ENCODE peak calls at places on chromosomes 4 and X, in four cellular contexts. W is CD8-positive, alpha-beta T cell; J is PC-3; E is heart left ventricle. I is an unnamed sample.

GRCh38 chrX:107467271-107467670 is 17.8 kb downstream of the FRMPD3 start:
- DNase-seq in W (no peak), J (no peak), E (no peak), I (no peak)

GRCh38 chrX:20361890-20362262 is 95.2 kb upstream of the RPS6KA3 start:
- DNase-seq in W (no peak), J (peak; percentile 63), E (no peak), I (no peak)

GRCh38 chrX:132044953-132045352 is 21.9 kb downstream of the STK26 start:
- DNase-seq in W (no peak), J (no peak), E (no peak), I (no peak)

GRCh38 chr4:27811928-27812327 is 951.3 kb downstream of the STIM2 start:
- DNase-seq in W (no peak), J (no peak), E (no peak), I (no peak)

GRCh38 chr4:148205481-148205880 is 236.7 kb downstream of the NR3C2 start:
- DNase-seq in W (no peak), J (no peak), E (no peak), I (no peak)

GRCh38 chr4:181078236-181078635 is 1165.0 kb upstream of the TENM3 start:
- DNase-seq in W (no peak), J (no peak), E (no peak), I (no peak)

GRCh38 chrX:38982370-38982769 is 181.1 kb downstream of the MID1IP1 start:
- DNase-seq in W (no peak), J (no peak), E (no peak), I (no peak)

GRCh38 chr4:39970559-39971270 is 7.0 kb downstream of the PDS5A start:
- DNase-seq in W (no peak), J (peak; percentile 12), E (no peak), I (no peak)

GRCh38 chr4:10343656-10344055 is 113.6 kb downstream of the ZNF518B start:
- DNase-seq in W (no peak), J (no peak), E (no peak), I (no peak)

GRCh38 chrX:68931345-68931744 is 102.5 kb downstream of the EFNB1 start:
- DNase-seq in W (no peak), J (no peak), E (no peak), I (no peak)

GRCh38 chr4:81214518-81215218 is 354 bp downstream of the PRKG2 start:
- DNase-seq in W (no peak), J (no peak), E (no peak), I (no peak)

GRCh38 chr4:7805533-7806079 is 134.1 kb downstream of the AFAP1 start:
- DNase-seq in W (no peak), J (peak; percentile 92), E (no peak), I (peak; percentile 64)

GRCh38 chr4:128528793-128529553 is 241.4 kb upstream of the PGRMC2 start:
- DNase-seq in W (no peak), J (peak; percentile 88), E (no peak), I (peak; percentile 84)

GRCh38 chrX:16836371-16836770 is 33.8 kb downstream of the RBBP7 start:
- DNase-seq in W (no peak), J (peak; percentile 9), E (no peak), I (no peak)

GRCh38 chrX:23554304-23554703 is 113.0 kb upstream of the PRDX4 start:
- DNase-seq in W (no peak), J (peak; percentile 68), E (no peak), I (no peak)

GRCh38 chr4:80307183-80307735 is 28.3 kb upstream of the CFAP299 start:
- DNase-seq in W (no peak), J (no peak), E (no peak), I (no peak)

GRCh38 chrX:139196890-139197289 is 333.6 kb upstream of the F9 start:
- DNase-seq in W (no peak), J (peak; percentile 4), E (no peak), I (no peak)

GRCh38 chrX:101744085-101744484 is 84.4 kb upstream of the ARMCX2 start:
- DNase-seq in W (no peak), J (no peak), E (no peak), I (no peak)

GRCh38 chr4:106583567-106583966 is 215.0 kb upstream of the GIMD1 start:
- DNase-seq in W (no peak), J (peak; percentile 81), E (no peak), I (peak; percentile 89)

GRCh38 chr4:57023104-57023503 is 44.4 kb downstream of the POLR2B start:
- DNase-seq in W (no peak), J (peak; percentile 99), E (no peak), I (peak; percentile 75)

DNA sequence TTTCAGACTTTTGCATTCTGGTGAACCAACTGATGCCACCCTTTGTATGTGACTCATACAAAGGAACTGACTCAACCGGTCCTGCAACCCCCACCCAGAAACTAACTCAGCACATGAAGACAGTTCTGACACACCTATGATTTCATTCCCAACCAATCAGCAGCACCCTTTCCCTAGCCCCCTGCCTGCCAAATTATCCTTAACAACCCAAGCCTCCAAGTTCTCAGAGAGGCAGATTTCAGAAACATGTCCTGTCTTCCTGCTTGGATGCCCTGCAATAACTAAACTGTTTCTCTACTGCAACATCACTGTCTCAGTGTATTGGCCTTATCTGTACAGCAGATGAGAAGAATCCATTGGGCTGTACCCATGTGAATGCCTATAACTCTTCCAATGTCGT is 284.7 kb downstream of the CAMK2D start:
- DNase-seq in W (no peak), J (peak; percentile 50), E (no peak), I (peak; percentile 68)
- H3K27ac ChIP-seq in W (no peak overlapping the region), J (peak overlapping the region; percentile 23), E (no peak overlapping the region), I (peak overlapping the region; percentile 94)

DNA sequence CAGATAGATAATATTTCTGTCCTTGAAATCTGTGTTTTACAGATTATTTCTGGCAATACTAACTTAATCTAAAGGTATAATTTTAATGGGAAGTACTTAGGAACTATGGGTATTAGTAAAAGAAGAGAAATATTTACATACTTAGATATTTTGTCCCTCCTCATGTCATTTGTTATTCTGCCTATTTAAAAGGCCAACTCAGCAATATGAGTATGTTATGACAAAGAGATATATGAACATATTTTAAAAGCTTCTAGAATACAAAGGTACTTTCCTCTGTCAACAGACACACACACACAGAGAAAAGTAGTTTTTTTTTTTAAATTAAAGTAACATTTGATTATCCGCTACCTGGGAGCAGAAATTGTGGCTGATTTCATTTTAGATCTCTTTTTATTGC is 7.9 kb downstream of the SLC7A11 start:
- DNase-seq in W (no peak), J (no peak), E (no peak), I (no peak)
- H3K27ac ChIP-seq in W (no peak overlapping the region), J (peak overlapping the region; percentile 94), E (no peak overlapping the region), I (no peak overlapping the region)

GRCh38 chr4:15938640-15939039 is at the start of gene FGFBP1:
- DNase-seq in W (no peak), J (no peak), E (no peak), I (no peak)
- H3K27ac ChIP-seq in W (no peak within 1 kb of the TSS), J (peak within 1 kb of the TSS; percentile 72), E (no peak within 1 kb of the TSS), I (peak within 1 kb of the TSS; percentile 87)

DNA sequence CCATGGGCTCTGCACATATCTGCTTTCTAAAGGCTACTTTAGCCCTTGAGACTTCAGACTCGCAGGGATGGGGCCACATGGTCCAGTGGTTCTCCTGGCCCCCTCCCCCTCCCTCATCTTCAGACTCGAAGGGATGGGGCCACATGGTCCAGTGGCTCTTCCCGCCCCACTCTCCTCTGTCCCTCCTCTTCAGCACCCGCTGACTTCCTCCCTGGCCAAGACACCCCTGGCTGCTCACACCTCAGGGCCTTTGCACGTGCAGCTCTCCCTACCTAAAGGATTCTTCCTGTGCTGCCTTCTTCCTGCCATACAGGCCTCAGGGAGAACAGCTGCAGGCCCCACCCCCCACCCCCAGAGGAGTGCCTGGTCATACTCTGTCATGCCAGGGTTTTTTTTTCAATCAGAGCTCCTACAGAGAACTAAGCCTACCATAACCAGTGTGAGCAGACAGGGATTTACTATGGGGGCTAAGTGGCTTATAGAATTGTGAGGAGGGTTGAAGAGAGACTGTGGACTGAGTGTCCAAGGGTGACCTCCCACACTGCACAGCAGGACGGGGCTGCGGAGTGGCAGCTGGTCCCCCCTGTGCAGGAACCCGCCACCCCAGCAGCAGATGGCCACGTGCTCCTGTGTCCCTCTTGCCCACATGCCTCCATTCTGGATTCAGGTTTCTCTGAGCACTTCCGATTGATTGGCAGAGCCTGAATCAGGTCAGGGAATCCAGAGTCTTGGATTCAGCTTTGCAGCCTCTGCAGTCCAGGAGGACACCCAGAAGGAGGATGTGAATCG is 6.1 kb upstream of the SPON2 start:
- DNase-seq in W (no peak), J (no peak), E (no peak), I (no peak)
- H3K27ac ChIP-seq in W (no peak overlapping the region), J (no peak overlapping the region), E (peak overlapping the region; percentile 84), I (no peak overlapping the region)

GRCh38 chr4:85741421-85741820 is 266.5 kb downstream of the ARHGAP24 start:
- DNase-seq in W (no peak), J (no peak), E (no peak), I (no peak)

GRCh38 chr4:85747871-85748491 is 273.0 kb downstream of the ARHGAP24 start:
- DNase-seq in W (no peak), J (peak; percentile 75), E (no peak), I (peak; percentile 37)

GRCh38 chr4:85741921-85742591 is 267.1 kb downstream of the ARHGAP24 start:
- DNase-seq in W (no peak), J (no peak), E (peak; percentile 65), I (no peak)

GRCh38 chr4:85745939-85746338 is 271.0 kb downstream of the ARHGAP24 start:
- DNase-seq in W (no peak), J (no peak), E (no peak), I (no peak)

GRCh38 chr4:85744950-85745349 is 270.0 kb downstream of the ARHGAP24 start:
- DNase-seq in W (no peak), J (peak; percentile 61), E (no peak), I (no peak)
- H3K27ac ChIP-seq in W (no peak overlapping the region), J (no peak overlapping the region), E (no peak overlapping the region), I (peak overlapping the region; percentile 49)